ENCODE peak calls at places on chromosomes 1 and 21, in eight cellular contexts. T is NCI-H2081, L is fibroblast of pulmonary artery, S is astrocyte of the hippocampus, P is fibroblast of lung, X is sciatic nerve, W is tibial nerve, M is cardiac fibroblast. A is an unnamed sample.

GRCh38 chr1:60114735-60115318 is 41.3 kb upstream of the C1orf87 start:
- DNase-seq in T (no peak), L (no peak), S (no peak), P (no peak), X (no peak), W (no peak), M (no peak), A (no peak)

GRCh38 chr1:107135466-107135865 is 5.4 kb upstream of the NTNG1 start:
- DNase-seq in T (no peak), L (peak; percentile 59), S (peak; percentile 85), P (peak; percentile 66), X (no peak), W (no peak), M (peak; percentile 33), A (no peak)

GRCh38 chr21:46011267-46011967 is 29.8 kb downstream of the COL6A1 start:
- DNase-seq in T (no peak), L (no peak), S (no peak), P (no peak), X (no peak), W (no peak), M (no peak), A (no peak)

GRCh38 chr1:93446837-93447451 is 974 bp upstream of the FNBP1L start:
- DNase-seq in T (peak; percentile 79), L (peak; percentile 15), S (peak; percentile 14), P (no peak), X (no peak), W (no peak), M (peak; percentile 10), A (peak; percentile 46)

GRCh38 chr21:35988396-35989140 is 71.8 kb downstream of the SETD4 start:
- DNase-seq in T (no peak), L (no peak), S (no peak), P (no peak), X (no peak), W (no peak), M (no peak), A (no peak)

GRCh38 chr1:156282143-156282478 is 514 bp downstream of the SMG5 start:
- DNase-seq in T (peak; percentile 66), L (no peak), S (peak; percentile 30), P (no peak), X (no peak), W (no peak), M (no peak), A (no peak)

GRCh38 chr1:200965111-200965510 is 58.4 kb downstream of the KIF21B start:
- DNase-seq in T (no peak), L (no peak), S (no peak), P (no peak), X (no peak), W (no peak), M (no peak), A (no peak)

GRCh38 chr1:16960560-16961296 is 19.7 kb downstream of the MFAP2 start:
- DNase-seq in T (peak; percentile 87), L (peak; percentile 79), S (peak; percentile 91), P (peak; percentile 77), X (peak; percentile 91), W (peak; percentile 77), M (peak; percentile 82), A (peak; percentile 47)

GRCh38 chr1:241800640-241801039 is 47.4 kb upstream of the EXO1 start:
- DNase-seq in T (no peak), L (no peak), S (no peak), P (no peak), X (no peak), W (no peak), M (no peak), A (no peak)

GRCh38 chr1:12049625-12050024 is 13.5 kb upstream of the TNFRSF8 start:
- DNase-seq in T (no peak), L (no peak), S (no peak), P (no peak), X (no peak), W (no peak), M (no peak), A (no peak)

A was measured in DMS 273 treated with DMSO at 0.1 percent for 48 hours.